ENCODE peak calls at places on chromosomes 16 and 17, in six cellular contexts. H is activated B cell treated with CpG ODN at 0.5 μM for 24 hours, U is neural crest cell, O is endodermal cell, F is thyroid gland, B is uterus. I is an unnamed sample.

GRCh38 chr16:80166082-80166481 is 374.7 kb upstream of the DYNLRB2 start:
- DNase-seq in H (no peak), U (no peak), O (no peak), F (no peak), B (no peak), I (no peak)

GRCh38 chr16:88907768-88908167 is 41.3 kb upstream of the PABPN1L start:
- DNase-seq in H (no peak), U (no peak), O (no peak), F (no peak), B (no peak), I (no peak)

GRCh38 chr17:19744922-19745757 is 3.0 kb downstream of the ALDH3A1 start:
- DNase-seq in H (peak), U (peak), O (peak), F (peak), B (peak), I (peak)

GRCh38 chr16:83365166-83365565 is 442.6 kb upstream of the HSBP1 start:
- DNase-seq in H (no peak), U (no peak), O (no peak), F (no peak), B (no peak), I (no peak)

GRCh38 chr17:76772842-76773521 is 35.1 kb downstream of the MFSD11 start:
- DNase-seq in H (no peak), U (no peak), O (peak), F (no peak), B (peak), I (peak)

GRCh38 chr17:2853111-2853721 is 57.0 kb downstream of the RAP1GAP2 start:
- DNase-seq in H (peak), U (no peak), O (peak), F (peak), B (peak), I (peak)

GRCh38 chr17:61132524-61133025 is 267.1 kb upstream of the TBX2 start:
- DNase-seq in H (no peak), U (no peak), O (no peak), F (no peak), B (no peak), I (no peak)

GRCh38 chr16:46970089-46970488 is 3.4 kb downstream of the DNAJA2 start:
- DNase-seq in H (no peak), U (no peak), O (no peak), F (peak), B (no peak), I (no peak)

GRCh38 chr16:88264641-88265285 is 118.0 kb upstream of the ZNF469 start:
- DNase-seq in H (peak), U (no peak), O (peak), F (peak), B (peak), I (peak)

GRCh38 chr16:12728471-12728870 is 75.2 kb downstream of the CPPED1 start:
- DNase-seq in H (no peak), U (no peak), O (peak), F (peak), B (no peak), I (no peak)

GRCh38 chr16:56722200-56722842 is 7.6 kb upstream of the NUP93 start:
- DNase-seq in H (no peak), U (no peak), O (no peak), F (no peak), B (no peak), I (no peak)

GRCh38 chr16:8826278-8826879 is 28.7 kb downstream of the PMM2 start:
- DNase-seq in H (no peak), U (no peak), O (no peak), F (no peak), B (no peak), I (no peak)

GRCh38 chr16:67936876-67937605 is 391 bp upstream of the PSMB10 start:
- DNase-seq in H (no peak), U (no peak), O (no peak), F (peak), B (no peak), I (no peak)

GRCh38 chr17:2815781-2816185 is 19.5 kb downstream of the RAP1GAP2 start:
- DNase-seq in H (no peak), U (no peak), O (peak), F (no peak), B (no peak), I (no peak)

GRCh38 chr16:25052530-25052929 is 37.4 kb upstream of the ARHGAP17 start:
- DNase-seq in H (no peak), U (no peak), O (no peak), F (peak), B (no peak), I (no peak)

GRCh38 chr16:2689968-2690830 is 7.9 kb downstream of the KCTD5 start:
- DNase-seq in H (no peak), U (no peak), O (no peak), F (no peak), B (no peak), I (peak)

GRCh38 chr17:7559307-7560171 is 989 bp downstream of the TNFSF13 start:
- DNase-seq in H (no peak), U (no peak), O (peak), F (peak), B (no peak), I (no peak)

GRCh38 chr16:630815-631405 is at the start of gene WFIKKN1:
- DNase-seq in H (no peak), U (peak), O (peak), F (peak), B (peak), I (peak)

GRCh38 chr16:79132745-79133144 is 467.8 kb downstream of the MAF start:
- DNase-seq in H (no peak), U (no peak), O (no peak), F (peak), B (no peak), I (no peak)

GRCh38 chr17:20955437-20956323 is 87.1 kb downstream of the USP22 start:
- DNase-seq in H (no peak), U (no peak), O (peak), F (no peak), B (peak), I (no peak)

GRCh38 chr17:27944546-27945332 is 51.6 kb upstream of the LYRM9 start:
- DNase-seq in H (no peak), U (no peak), O (no peak), F (no peak), B (no peak), I (no peak)

GRCh38 chr16:89104303-89104702 is 10.7 kb downstream of the ACSF3 start:
- DNase-seq in H (no peak), U (no peak), O (no peak), F (no peak), B (no peak), I (peak)

GRCh38 chr16:49767414-49767813 is 88.5 kb downstream of the ZNF423 start:
- DNase-seq in H (no peak), U (no peak), O (no peak), F (no peak), B (no peak), I (no peak)

GRCh38 chr16:67730326-67730725 is 11.2 kb upstream of the GFOD2 start:
- DNase-seq in H (no peak), U (no peak), O (no peak), F (no peak), B (no peak), I (no peak)

DNA sequence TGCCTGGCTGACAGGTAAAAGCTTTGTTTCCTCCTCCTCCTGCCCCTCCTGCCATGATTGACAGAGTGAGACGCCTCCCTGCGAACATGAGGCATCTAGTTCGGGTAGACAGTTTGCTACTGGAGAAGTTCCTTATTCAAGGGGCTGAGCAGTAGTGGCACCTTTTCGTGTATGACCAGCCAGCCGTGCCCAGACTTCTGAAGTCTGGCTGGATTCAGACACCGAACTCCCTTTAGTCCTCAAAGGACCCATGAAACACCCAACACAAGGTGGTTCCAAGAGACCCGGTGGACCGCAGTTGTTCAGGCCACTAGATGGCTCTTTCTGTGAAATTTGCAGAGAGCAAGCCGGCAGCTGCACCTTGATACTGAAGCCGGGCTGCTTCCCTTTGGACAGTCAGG is 192.8 kb downstream of the XYLT1 start:
- DNase-seq in H (peak), U (peak), O (peak), F (peak), B (peak), I (no peak)
- TF ChIP-seq CTCF in H (no peak), U (peak), O (peak), F (peak), B (peak), I (peak)

GRCh38 chr17:33519692-33520091 is 226.6 kb upstream of the ASIC2 start:
- DNase-seq in H (no peak), U (no peak), O (no peak), F (no peak), B (peak), I (no peak)

GRCh38 chr17:33513769-33514168 is 220.7 kb upstream of the ASIC2 start:
- DNase-seq in H (no peak), U (no peak), O (no peak), F (no peak), B (no peak), I (no peak)

GRCh38 chr17:33514369-33514768 is 221.3 kb upstream of the ASIC2 start:
- DNase-seq in H (no peak), U (no peak), O (no peak), F (no peak), B (no peak), I (no peak)

GRCh38 chr17:33515974-33516373 is 222.9 kb upstream of the ASIC2 start:
- DNase-seq in H (no peak), U (no peak), O (no peak), F (no peak), B (no peak), I (no peak)

GRCh38 chr17:33516645-33517044 is 223.6 kb upstream of the ASIC2 start:
- DNase-seq in H (no peak), U (no peak), O (no peak), F (no peak), B (no peak), I (no peak)
- TF ChIP-seq CTCF in H (no peak), U (no peak), O (no peak), F (no peak), B (no peak), I (no peak)

GRCh38 chr17:64145751-64146417 is 15.9 kb upstream of the ERN1 start:
- DNase-seq in H (peak), U (peak), O (peak), F (peak), B (peak), I (peak)
- TF ChIP-seq CTCF in H (no peak), U (no peak), O (no peak), F (no peak), B (peak), I (no peak)

DNA sequence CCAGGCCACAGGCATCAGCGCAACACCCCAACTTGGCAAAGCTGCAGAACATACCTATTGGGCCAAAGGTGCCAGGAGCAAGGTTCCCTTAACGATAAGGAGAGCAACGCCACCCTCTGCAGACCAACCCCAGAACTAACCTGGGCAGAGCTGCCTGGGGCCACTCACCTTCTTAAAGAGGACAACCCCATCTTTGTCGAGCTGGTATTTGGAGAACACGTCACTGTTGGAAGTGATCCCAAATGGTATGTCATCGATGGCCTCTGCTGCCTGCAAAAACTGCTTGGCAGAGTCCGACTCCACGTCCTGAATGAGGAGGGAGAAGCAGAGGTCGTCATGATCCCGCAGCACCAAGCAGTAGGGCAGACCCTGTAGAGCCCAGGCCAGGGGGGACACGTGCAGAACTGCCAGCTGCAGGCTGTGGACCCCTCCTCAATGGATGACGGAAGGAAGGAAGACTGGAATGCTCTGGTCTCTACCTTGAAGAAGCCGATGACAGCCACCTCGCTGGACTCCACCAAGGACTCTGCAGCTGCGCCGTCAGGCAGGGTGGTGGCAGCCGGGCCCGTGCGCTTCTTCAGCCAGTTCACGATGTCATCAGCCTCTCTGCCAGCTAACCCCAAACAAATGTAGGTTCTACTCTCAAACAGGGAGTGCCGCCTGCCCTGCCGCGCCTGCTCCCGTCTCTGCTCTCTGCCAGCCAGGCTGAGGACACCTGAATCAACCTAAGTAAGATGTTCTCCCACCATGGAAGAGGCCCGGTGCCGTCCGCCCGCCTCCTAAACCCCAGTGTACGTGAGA is 5.2 kb downstream of the P4HB start:
- DNase-seq in H (no peak), U (no peak), O (peak), F (no peak), B (no peak), I (no peak)
- TF ChIP-seq CTCF in H (no peak), U (no peak), O (peak), F (no peak), B (no peak), I (no peak)

GRCh38 chr17:42675348-42675983 is 1.3 kb downstream of the PLEKHH3 start:
- DNase-seq in H (no peak), U (no peak), O (no peak), F (peak), B (no peak), I (no peak)

GRCh38 chr17:42677921-42678781 is 1.4 kb upstream of the PLEKHH3 start:
- DNase-seq in H (peak), U (peak), O (peak), F (peak), B (peak), I (peak)

GRCh38 chr17:42677012-42677857 is 441 bp upstream of the PLEKHH3 start:
- DNase-seq in H (peak), U (peak), O (peak), F (peak), B (peak), I (peak)

GRCh38 chr17:42675984-42676423 is 790 bp downstream of the PLEKHH3 start:
- DNase-seq in H (no peak), U (no peak), O (no peak), F (peak), B (peak), I (peak)

GRCh38 chr17:42676424-42677011 is at the start of gene PLEKHH3:
- DNase-seq in H (no peak), U (peak), O (no peak), F (no peak), B (no peak), I (no peak)
- TF ChIP-seq CTCF in H (no peak), U (peak), O (peak), F (no peak), B (peak), I (no peak)

DNA sequence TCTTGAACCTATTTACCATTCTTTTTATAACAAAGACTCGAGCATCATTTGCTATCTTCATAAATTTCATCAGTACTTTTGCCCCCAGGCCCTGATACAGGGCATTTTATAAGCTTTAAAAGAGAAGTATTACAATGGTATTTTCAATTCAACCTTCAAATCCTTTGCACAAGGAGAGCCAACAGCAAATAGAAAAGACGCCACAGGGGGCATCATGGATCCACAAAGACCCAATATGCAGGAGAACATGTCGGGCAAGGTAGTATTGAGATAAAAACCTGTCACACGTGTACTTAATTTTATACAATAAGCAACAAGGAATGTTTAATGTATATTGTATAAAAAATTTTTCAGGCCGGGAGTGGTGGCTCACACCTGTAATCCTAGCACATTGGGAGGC is 10.2 kb downstream of the MAP3K14 start:
- DNase-seq in H (no peak), U (no peak), O (no peak), F (no peak), B (no peak), I (no peak)
- TF ChIP-seq CTCF in H (no peak), U (peak), O (peak), F (no peak), B (no peak), I (no peak)